ENCODE peak calls at places on chromosomes 3 and 15, in eight cellular contexts. G is HTR-8/SVneo, A is cardiac septum, W is lower leg skin, H is PC-3, C is T-cell, D is foreskin fibroblast, N is HCT116. M is an unnamed sample.

GRCh38 chr15:85955501-85956391 is 123.9 kb upstream of the AGBL1 start:
- DNase-seq in C (no peak), H (no peak), A (no peak), G (no peak), N (no peak), D (no peak), W (no peak), M (no peak)

GRCh38 chr15:92631721-92632120 is 23.9 kb downstream of the FAM174B start:
- DNase-seq in D (no peak), G (no peak), W (no peak), N (peak; percentile 6), A (peak; percentile 17), C (no peak), H (peak; percentile 27), M (no peak)

GRCh38 chr3:173065543-173065970 is 75.5 kb downstream of the SPATA16 start:
- DNase-seq in N (no peak), C (no peak), H (peak; percentile 14), G (no peak), A (no peak), W (no peak), D (peak; percentile 46), M (no peak)

GRCh38 chr3:49780080-49780967 is 6.0 kb downstream of the IP6K1 start:
- DNase-seq in W (no peak), A (no peak), D (no peak), G (no peak), C (no peak), H (no peak), N (no peak), M (no peak)

GRCh38 chr3:195855471-195856409 is 44.0 kb upstream of the MUC4 start:
- DNase-seq in G (no peak), C (no peak), A (no peak), H (peak; percentile 53), W (no peak), N (no peak), D (no peak), M (no peak)

GRCh38 chr3:37056826-37057225 is 63.5 kb downstream of the MLH1 start:
- DNase-seq in A (no peak), H (no peak), W (no peak), D (peak; percentile 22), C (no peak), G (no peak), N (no peak), M (no peak)

GRCh38 chr15:68930268-68931022 is at the start of gene SPESP1:
- DNase-seq in N (no peak), H (no peak), D (peak; percentile 89), C (peak; percentile 21), G (no peak), A (peak; percentile 79), W (peak; percentile 17), M (no peak)

GRCh38 chr3:55489804-55490132 is 2.7 kb upstream of the WNT5A start:
- DNase-seq in H (peak; percentile 72), D (no peak), N (no peak), G (no peak), A (no peak), C (no peak), W (no peak), M (no peak)

GRCh38 chr3:103629391-103629790 is 1194.6 kb downstream of the ZPLD1 start:
- DNase-seq in H (no peak), A (no peak), G (no peak), W (no peak), D (no peak), N (no peak), C (no peak), M (no peak)

GRCh38 chr15:97995192-97995591 is 34.7 kb downstream of the ARRDC4 start:
- DNase-seq in D (no peak), C (no peak), G (no peak), W (no peak), A (no peak), N (no peak), H (peak; percentile 61), M (no peak)

GRCh38 chr3:148075829-148076716 is 621.6 kb upstream of the AGTR1 start:
- DNase-seq in A (no peak), W (no peak), C (no peak), D (peak; percentile 81), G (peak; percentile 15), N (peak; percentile 38), H (peak; percentile 57), M (no peak)

GRCh38 chr3:50516048-50516871 is 12.8 kb upstream of the CACNA2D2 start:
- DNase-seq in G (no peak), N (no peak), C (no peak), W (no peak), H (no peak), A (no peak), D (peak; percentile 37), M (no peak)

GRCh38 chr15:66359740-66360139 is 3.3 kb upstream of the TIPIN start:
- DNase-seq in W (no peak), G (no peak), N (peak; percentile 43), H (peak; percentile 76), C (no peak), A (no peak), D (peak; percentile 16), M (no peak)

GRCh38 chr3:63911395-63911900 is 735 bp downstream of the SCAANT1 start:
- DNase-seq in C (no peak), N (no peak), G (peak; percentile 8), D (no peak), H (no peak), A (no peak), W (no peak), M (no peak)

GRCh38 chr3:16739416-16740091 is 134.3 kb upstream of the DAZL start:
- DNase-seq in H (peak; percentile 22), A (no peak), D (peak; percentile 69), N (no peak), C (no peak), G (no peak), W (no peak), M (no peak)

GRCh38 chr3:165642761-165643432 is 194.3 kb downstream of the BCHE start:
- DNase-seq in G (peak; percentile 54), D (peak; percentile 65), A (no peak), C (no peak), H (peak; percentile 98), W (peak; percentile 34), N (peak; percentile 93), M (peak; percentile 91)

M was measured in Panc1.